ENCODE peak calls at places on chromosomes 7 and 10, in six cellular contexts. Q is tibial artery; C is CD8-positive, alpha-beta T cell; T is body of pancreas; P is mammary epithelial cell; J is SK-N-SH. K is an unnamed sample.

GRCh38 chr7:74401137-74401859 is 52.4 kb upstream of the GTF2IRD1 start:
- DNase-seq in C (peak; percentile 84), P (peak; percentile 42), J (peak; percentile 91), Q (peak; percentile 75), T (peak; percentile 84), K (peak; percentile 74)

GRCh38 chr7:118094044-118094443 is 89.9 kb upstream of the LSM8 start:
- DNase-seq in J (no peak), T (no peak), P (no peak), C (no peak), Q (no peak), K (no peak)

GRCh38 chr10:3781458-3782098 is 3.4 kb downstream of the KLF6 start:
- DNase-seq in T (peak; percentile 64), J (no peak), P (peak; percentile 53), C (peak; percentile 68), Q (peak; percentile 83), K (peak; percentile 87)

GRCh38 chr10:86357676-86358075 is 8.9 kb downstream of the GRID1 start:
- DNase-seq in T (no peak), P (no peak), C (no peak), J (no peak), Q (peak; percentile 32), K (peak; percentile 28)

GRCh38 chr7:149479554-149479953 is 18.1 kb downstream of the ZNF746 start:
- DNase-seq in J (no peak), T (no peak), P (no peak), C (no peak), Q (no peak), K (no peak)

GRCh38 chr7:30996883-30997282 is 33.1 kb downstream of the GHRHR start:
- DNase-seq in J (no peak), Q (no peak), C (no peak), T (no peak), P (no peak), K (no peak)

GRCh38 chr7:143281529-143281928 is 3.2 kb upstream of the TMEM139 start:
- DNase-seq in C (no peak), T (no peak), J (no peak), P (no peak), Q (no peak), K (no peak)

GRCh38 chr7:50317697-50318640 is 13.5 kb downstream of the IKZF1 start:
- DNase-seq in J (no peak), Q (no peak), P (no peak), T (no peak), C (no peak), K (peak; percentile 74)

GRCh38 chr7:130481898-130482297 is 10.0 kb upstream of the MEST start:
- DNase-seq in C (no peak), Q (no peak), T (no peak), P (no peak), J (no peak), K (no peak)

GRCh38 chr7:84701524-84702306 is 485.1 kb downstream of the SEMA3D start:
- DNase-seq in J (no peak), P (peak; percentile 36), Q (peak; percentile 63), C (no peak), T (no peak), K (peak; percentile 84)

GRCh38 chr10:22427890-22428571 is 82.7 kb downstream of the SPAG6 start:
- DNase-seq in Q (no peak), T (no peak), P (peak; percentile 90), J (peak; percentile 72), C (no peak), K (no peak)

GRCh38 chr7:86950360-86950759 is 109.1 kb downstream of the ELAPOR2 start:
- DNase-seq in T (no peak), Q (no peak), J (no peak), P (no peak), C (no peak), K (peak; percentile 61)

GRCh38 chr7:40922316-40922670 is 780.6 kb downstream of the INHBA start:
- DNase-seq in J (no peak), P (peak; percentile 98), T (no peak), C (no peak), Q (no peak), K (no peak)

GRCh38 chr10:6988654-6989053 is 408.6 kb upstream of the PRKCQ start:
- DNase-seq in C (no peak), Q (no peak), T (no peak), J (no peak), P (no peak), K (no peak)

GRCh38 chr10:53401536-53401935 is 629.0 kb upstream of the MBL2 start:
- DNase-seq in J (no peak), P (no peak), T (no peak), Q (no peak), C (no peak), K (no peak)

GRCh38 chr10:70169661-70170364 is 501 bp downstream of the SAR1A start:
- DNase-seq in J (peak; percentile 41), P (no peak), T (no peak), Q (no peak), C (no peak), K (no peak)

GRCh38 chr10:22647244-22647643 is 67.1 kb downstream of the PIP4K2A start:
- DNase-seq in P (no peak), J (no peak), Q (no peak), C (no peak), T (no peak), K (no peak)

GRCh38 chr10:62661143-62661542 is 143.4 kb upstream of the ADO start:
- DNase-seq in Q (no peak), J (no peak), C (no peak), T (no peak), P (peak; percentile 92), K (no peak)

GRCh38 chr10:62665771-62666170 is 138.7 kb upstream of the ADO start:
- DNase-seq in J (no peak), Q (no peak), P (no peak), C (no peak), T (no peak), K (no peak)

GRCh38 chr10:62666264-62666663 is 138.3 kb upstream of the ADO start:
- DNase-seq in T (no peak), P (no peak), C (no peak), Q (no peak), J (no peak), K (no peak)

GRCh38 chr10:62658516-62658915 is 146.0 kb upstream of the ADO start:
- DNase-seq in T (no peak), C (no peak), P (no peak), Q (no peak), J (no peak), K (no peak)

GRCh38 chr10:62662471-62662870 is 142.0 kb upstream of the ADO start:
- DNase-seq in C (no peak), P (no peak), Q (no peak), J (no peak), T (no peak), K (no peak)
- H3K4me1 ChIP-seq in C (no peaks in the 10 kb centered on the region), P (peaks cover 8% of the 10 kb centered on the region), Q (no peaks in the 10 kb centered on the region), J (no peaks in the 10 kb centered on the region), T (no peaks in the 10 kb centered on the region), K (no peaks in the 10 kb centered on the region)

GRCh38 chr7:17646181-17646956 is 293.9 kb downstream of the SNX13 start:
- DNase-seq in T (no peak), C (no peak), J (peak; percentile 17), P (peak; percentile 57), Q (no peak), K (no peak)
- TF ChIP-seq CTCF in T (peak; percentile 25), C (no peak), J (peak; percentile 62), P (peak; percentile 53), Q (no peak), K (no peak)

GRCh38 chr7:137879357-137880158 is 32.8 kb upstream of the DGKI start:
- DNase-seq in T (no peak), Q (no peak), P (peak; percentile 74), J (no peak), C (no peak), K (no peak)

GRCh38 chr7:137874390-137874789 is 27.6 kb upstream of the DGKI start:
- DNase-seq in C (no peak), P (no peak), T (no peak), J (peak; percentile 57), Q (no peak), K (no peak)

GRCh38 chr7:137875746-137876145 is 29.0 kb upstream of the DGKI start:
- DNase-seq in J (no peak), Q (no peak), P (no peak), C (no peak), T (no peak), K (no peak)

GRCh38 chr7:137878333-137878961 is 31.7 kb upstream of the DGKI start:
- DNase-seq in Q (peak; percentile 86), C (no peak), T (peak; percentile 36), P (no peak), J (no peak), K (peak; percentile 21)

GRCh38 chr7:137877301-137877700 is 30.5 kb upstream of the DGKI start:
- DNase-seq in C (no peak), P (no peak), T (no peak), J (no peak), Q (no peak), K (no peak)
- H3K27ac ChIP-seq in C (no peak overlapping the region), P (no peak overlapping the region), T (no peak overlapping the region), J (peak overlapping the region; percentile 97), Q (peak overlapping the region; percentile 62), K (no peak overlapping the region)

GRCh38 chr10:123154943-123155505 is 822 bp downstream of the BUB3 start:
- DNase-seq in Q (no peak), C (no peak), J (no peak), P (peak; percentile 69), T (peak; percentile 30), K (no peak)

GRCh38 chr10:123156091-123156490 is 1.9 kb downstream of the BUB3 start:
- DNase-seq in Q (no peak), T (no peak), P (no peak), J (no peak), C (no peak), K (no peak)

GRCh38 chr10:123153486-123154091 is 613 bp upstream of the BUB3 start:
- DNase-seq in T (no peak), C (no peak), J (no peak), P (no peak), Q (no peak), K (no peak)

GRCh38 chr10:123157210-123157609 is 3.0 kb downstream of the BUB3 start:
- DNase-seq in P (peak; percentile 37), T (no peak), C (no peak), J (no peak), Q (no peak), K (no peak)

DNA sequence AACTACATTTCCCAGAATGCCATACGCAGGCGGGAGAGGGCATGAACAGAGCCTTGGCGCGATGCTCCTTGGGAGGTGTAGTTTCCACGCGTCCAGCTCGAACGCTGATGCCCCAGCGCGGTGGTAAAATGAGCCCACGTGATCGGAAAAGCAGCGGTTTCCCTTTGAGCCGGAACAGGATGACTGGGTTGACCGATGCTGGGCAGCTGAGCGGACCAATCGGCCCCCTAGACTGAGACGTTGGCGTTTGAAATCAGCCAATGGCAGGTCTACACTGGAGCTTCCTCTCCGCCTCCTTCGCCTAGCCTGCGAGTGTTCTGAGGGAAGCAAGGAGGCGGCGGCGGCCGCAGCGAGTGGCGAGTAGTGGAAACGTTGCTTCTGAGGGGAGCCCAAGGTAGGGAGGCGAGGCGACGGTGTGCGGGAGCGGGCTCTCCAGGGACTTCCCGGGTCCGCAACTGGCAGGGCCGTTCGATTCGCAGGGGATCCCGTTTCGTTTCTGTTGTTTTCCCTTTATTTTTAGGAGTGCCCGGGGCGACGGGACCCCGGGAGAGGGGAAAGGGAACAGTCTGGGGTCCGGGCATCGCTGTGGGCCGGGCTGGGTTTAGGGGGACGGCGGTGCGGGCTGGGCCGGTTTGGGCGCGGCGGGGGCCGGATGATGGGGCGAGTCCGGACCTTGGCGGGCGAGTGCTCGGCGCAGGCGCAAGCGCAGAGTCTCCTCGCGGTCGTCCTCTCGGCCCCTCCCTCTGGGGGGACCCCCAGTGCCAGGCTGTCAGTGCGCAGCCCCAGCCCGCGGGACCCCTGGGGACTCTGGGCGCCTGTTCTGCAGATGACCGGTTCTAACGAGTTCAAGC is at the start of gene BUB3:
- DNase-seq in C (peak; percentile 95), P (peak; percentile 99), T (peak; percentile 98), J (peak; percentile 97), Q (peak; percentile 99), K (peak; percentile 99)
- H3K4me1 ChIP-seq in C (peaks cover 71% of the 10 kb centered on the region), P (peaks cover 48% of the 10 kb centered on the region), T (peaks cover 43% of the 10 kb centered on the region), J (peaks cover 29% of the 10 kb centered on the region), Q (no peaks in the 10 kb centered on the region), K (no peaks in the 10 kb centered on the region)

GRCh38 chr7:110590415-110590814 is 500.5 kb upstream of the LRRN3 start:
- DNase-seq in C (no peak), J (no peak), Q (no peak), P (no peak), T (no peak), K (no peak)
- TF ChIP-seq CTCF in C (no peak), J (no peak), Q (no peak), P (no peak), T (no peak), K (no peak)

K was measured in Peyer's patch.